ENCODE peak calls at places on chromosomes 5 and 9, in six cellular contexts. One of them, this sample, is unnamed.

GRCh38 chr5:95664204-95664786 is 17.7 kb downstream of the RFESD start:
- DNase-seq in endothelial cell of umbilical vein: peak; percentile 74
- DNase-seq in neural crest cell: peak; percentile 34
- DNase-seq in cardiac fibroblast: peak; percentile 48
- DNase-seq in Panc1: no peak
- DNase-seq in heart right ventricle: no peak
- DNase-seq in this sample: no peak

GRCh38 chr9:72363908-72364678 is 915 bp downstream of the ZFAND5 start:
- DNase-seq in cardiac fibroblast: peak; percentile 66
- DNase-seq in Panc1: no peak
- DNase-seq in heart right ventricle: peak; percentile 80
- DNase-seq in neural crest cell: peak; percentile 38
- DNase-seq in endothelial cell of umbilical vein: peak; percentile 73
- DNase-seq in this sample: peak; percentile 46

GRCh38 chr5:91162534-91163381 is 220.4 kb downstream of the ARRDC3 start:
- DNase-seq in endothelial cell of umbilical vein: peak; percentile 98
- DNase-seq in cardiac fibroblast: peak; percentile 91
- DNase-seq in heart right ventricle: no peak
- DNase-seq in neural crest cell: no peak
- DNase-seq in Panc1: peak; percentile 76
- DNase-seq in this sample: no peak

GRCh38 chr5:55712023-55712859 is at the start of gene SLC38A9:
- DNase-seq in neural crest cell: peak; percentile 86
- DNase-seq in endothelial cell of umbilical vein: peak; percentile 93
- DNase-seq in Panc1: peak; percentile 73
- DNase-seq in cardiac fibroblast: peak; percentile 95
- DNase-seq in heart right ventricle: peak; percentile 95
- DNase-seq in this sample: peak; percentile 98

GRCh38 chr5:14004598-14005394 is 60.3 kb upstream of the DNAH5 start:
- DNase-seq in Panc1: no peak
- DNase-seq in heart right ventricle: no peak
- DNase-seq in neural crest cell: no peak
- DNase-seq in endothelial cell of umbilical vein: no peak
- DNase-seq in cardiac fibroblast: no peak
- DNase-seq in this sample: no peak

GRCh38 chr9:78044189-78044588 is 12.6 kb upstream of the GNAQ start:
- DNase-seq in heart right ventricle: no peak
- DNase-seq in cardiac fibroblast: no peak
- DNase-seq in Panc1: no peak
- DNase-seq in neural crest cell: no peak
- DNase-seq in endothelial cell of umbilical vein: no peak
- DNase-seq in this sample: no peak

GRCh38 chr9:118438805-118439204 is 734.6 kb downstream of the TLR4 start:
- DNase-seq in heart right ventricle: no peak
- DNase-seq in neural crest cell: no peak
- DNase-seq in Panc1: no peak
- DNase-seq in endothelial cell of umbilical vein: no peak
- DNase-seq in cardiac fibroblast: no peak
- DNase-seq in this sample: no peak

GRCh38 chr9:137385061-137385655 is 37.8 kb downstream of the EXD3 start:
- DNase-seq in neural crest cell: no peak
- DNase-seq in endothelial cell of umbilical vein: no peak
- DNase-seq in heart right ventricle: no peak
- DNase-seq in Panc1: no peak
- DNase-seq in cardiac fibroblast: no peak
- DNase-seq in this sample: no peak

GRCh38 chr5:165457854-165458481 is 1952.5 kb downstream of the MAT2B start:
- DNase-seq in Panc1: no peak
- DNase-seq in endothelial cell of umbilical vein: peak; percentile 45
- DNase-seq in heart right ventricle: no peak
- DNase-seq in cardiac fibroblast: peak; percentile 65
- DNase-seq in neural crest cell: no peak
- DNase-seq in this sample: no peak

GRCh38 chr9:95099321-95100070 is 218.0 kb downstream of the FANCC start:
- DNase-seq in cardiac fibroblast: no peak
- DNase-seq in endothelial cell of umbilical vein: no peak
- DNase-seq in neural crest cell: no peak
- DNase-seq in heart right ventricle: no peak
- DNase-seq in Panc1: no peak
- DNase-seq in this sample: no peak

GRCh38 chr5:173774212-173774850 is 113.8 kb upstream of the CPEB4 start:
- DNase-seq in neural crest cell: no peak
- DNase-seq in cardiac fibroblast: no peak
- DNase-seq in endothelial cell of umbilical vein: no peak
- DNase-seq in heart right ventricle: peak; percentile 41
- DNase-seq in Panc1: no peak
- DNase-seq in this sample: no peak

GRCh38 chr5:56676091-56676768 is 139.1 kb upstream of the MAP3K1 start:
- DNase-seq in cardiac fibroblast: no peak
- DNase-seq in Panc1: no peak
- DNase-seq in heart right ventricle: no peak
- DNase-seq in neural crest cell: no peak
- DNase-seq in endothelial cell of umbilical vein: no peak
- DNase-seq in this sample: peak; percentile 38

GRCh38 chr5:56814361-56814962 is 887 bp upstream of the MAP3K1 start:
- DNase-seq in neural crest cell: no peak
- DNase-seq in endothelial cell of umbilical vein: peak; percentile 49
- DNase-seq in heart right ventricle: peak; percentile 33
- DNase-seq in cardiac fibroblast: no peak
- DNase-seq in Panc1: no peak
- DNase-seq in this sample: no peak

GRCh38 chr9:84556556-84556955 is 113.0 kb upstream of the NTRK2 start:
- DNase-seq in neural crest cell: no peak
- DNase-seq in endothelial cell of umbilical vein: no peak
- DNase-seq in heart right ventricle: no peak
- DNase-seq in cardiac fibroblast: no peak
- DNase-seq in Panc1: no peak
- DNase-seq in this sample: no peak

DNA sequence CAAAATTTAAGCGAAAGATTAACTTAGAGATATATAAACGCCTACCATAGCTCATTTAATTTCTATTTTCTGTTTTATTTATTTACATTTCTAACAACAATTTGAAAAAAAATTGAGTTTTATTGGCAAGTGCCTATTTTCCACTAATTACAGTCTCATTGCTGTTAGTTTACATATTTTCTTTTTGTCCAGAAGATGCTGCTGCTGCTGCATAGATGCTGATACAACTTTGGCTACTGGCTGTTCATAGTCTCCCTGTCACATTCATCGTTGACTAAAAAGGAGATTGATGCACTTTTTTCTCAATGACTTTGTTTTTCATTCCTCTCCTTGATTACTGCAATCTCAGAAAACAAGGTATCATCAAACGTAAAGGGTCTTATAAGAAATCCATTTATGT is 235.4 kb downstream of the CDH9 start:
- DNase-seq in Panc1: no peak
- DNase-seq in endothelial cell of umbilical vein: no peak
- DNase-seq in neural crest cell: no peak
- DNase-seq in cardiac fibroblast: no peak
- DNase-seq in heart right ventricle: no peak
- DNase-seq in this sample: no peak
- TF ChIP-seq CTCF in Panc1: no peak
- TF ChIP-seq CTCF in endothelial cell of umbilical vein: no peak
- TF ChIP-seq CTCF in neural crest cell: no peak
- TF ChIP-seq CTCF in cardiac fibroblast: no peak
- TF ChIP-seq CTCF in heart right ventricle: no peak
- TF ChIP-seq CTCF in this sample: no peak

GRCh38 chr9:75140261-75140660 is 51.9 kb downstream of the OSTF1 start:
- DNase-seq in endothelial cell of umbilical vein: no peak
- DNase-seq in neural crest cell: no peak
- DNase-seq in heart right ventricle: no peak
- DNase-seq in cardiac fibroblast: no peak
- DNase-seq in Panc1: no peak
- DNase-seq in this sample: no peak

GRCh38 chr9:75134495-75134894 is 46.2 kb downstream of the OSTF1 start:
- DNase-seq in Panc1: no peak
- DNase-seq in neural crest cell: no peak
- DNase-seq in endothelial cell of umbilical vein: no peak
- DNase-seq in heart right ventricle: no peak
- DNase-seq in cardiac fibroblast: no peak
- DNase-seq in this sample: no peak

GRCh38 chr9:75142208-75142607 is 53.9 kb downstream of the OSTF1 start:
- DNase-seq in Panc1: no peak
- DNase-seq in heart right ventricle: no peak
- DNase-seq in endothelial cell of umbilical vein: peak; percentile 17
- DNase-seq in neural crest cell: no peak
- DNase-seq in cardiac fibroblast: no peak
- DNase-seq in this sample: no peak

GRCh38 chr9:75138260-75139040 is 50.1 kb downstream of the OSTF1 start:
- DNase-seq in endothelial cell of umbilical vein: no peak
- DNase-seq in neural crest cell: no peak
- DNase-seq in Panc1: no peak
- DNase-seq in heart right ventricle: no peak
- DNase-seq in cardiac fibroblast: no peak
- DNase-seq in this sample: no peak

DNA sequence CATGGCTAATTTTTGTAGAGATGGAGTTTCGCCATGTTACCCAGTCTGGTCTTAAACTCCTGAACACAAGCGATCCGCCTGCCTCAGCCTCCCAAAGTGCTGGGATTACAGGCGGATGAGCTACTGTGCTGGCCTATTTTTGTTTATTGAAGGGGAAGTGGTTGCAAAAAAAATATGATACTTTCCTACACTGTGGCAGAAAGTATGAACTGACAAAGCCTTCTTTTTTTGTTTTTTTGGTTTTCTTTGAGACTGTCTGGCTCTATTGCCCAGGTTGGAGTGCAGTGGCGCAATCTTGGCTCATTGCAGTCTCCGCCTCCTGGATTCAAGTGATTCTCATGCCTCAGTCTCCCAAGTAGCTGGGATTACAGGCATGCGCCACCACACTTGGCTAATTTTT is 50.9 kb downstream of the OSTF1 start:
- DNase-seq in heart right ventricle: no peak
- DNase-seq in endothelial cell of umbilical vein: no peak
- DNase-seq in cardiac fibroblast: no peak
- DNase-seq in neural crest cell: no peak
- DNase-seq in Panc1: no peak
- DNase-seq in this sample: no peak
- TF ChIP-seq CTCF in heart right ventricle: no peak
- TF ChIP-seq CTCF in endothelial cell of umbilical vein: no peak
- TF ChIP-seq CTCF in cardiac fibroblast: no peak
- TF ChIP-seq CTCF in neural crest cell: no peak
- TF ChIP-seq CTCF in Panc1: no peak
- TF ChIP-seq CTCF in this sample: no peak

GRCh38 chr9:105445203-105445881 is 2.5 kb upstream of the FSD1L start:
- DNase-seq in heart right ventricle: peak; percentile 21
- DNase-seq in Panc1: no peak
- DNase-seq in endothelial cell of umbilical vein: no peak
- DNase-seq in neural crest cell: no peak
- DNase-seq in cardiac fibroblast: no peak
- DNase-seq in this sample: no peak

GRCh38 chr9:105444130-105444529 is 3.7 kb upstream of the FSD1L start:
- DNase-seq in neural crest cell: no peak
- DNase-seq in Panc1: no peak
- DNase-seq in cardiac fibroblast: no peak
- DNase-seq in endothelial cell of umbilical vein: no peak
- DNase-seq in heart right ventricle: no peak
- DNase-seq in this sample: no peak

GRCh38 chr9:105449081-105449480 is 1.2 kb downstream of the FSD1L start:
- DNase-seq in endothelial cell of umbilical vein: peak; percentile 4
- DNase-seq in neural crest cell: no peak
- DNase-seq in Panc1: no peak
- DNase-seq in heart right ventricle: no peak
- DNase-seq in cardiac fibroblast: no peak
- DNase-seq in this sample: no peak

GRCh38 chr9:105447386-105447813 is 434 bp upstream of the FSD1L start:
- DNase-seq in heart right ventricle: no peak
- DNase-seq in cardiac fibroblast: no peak
- DNase-seq in Panc1: no peak
- DNase-seq in endothelial cell of umbilical vein: no peak
- DNase-seq in neural crest cell: no peak
- DNase-seq in this sample: no peak

DNA sequence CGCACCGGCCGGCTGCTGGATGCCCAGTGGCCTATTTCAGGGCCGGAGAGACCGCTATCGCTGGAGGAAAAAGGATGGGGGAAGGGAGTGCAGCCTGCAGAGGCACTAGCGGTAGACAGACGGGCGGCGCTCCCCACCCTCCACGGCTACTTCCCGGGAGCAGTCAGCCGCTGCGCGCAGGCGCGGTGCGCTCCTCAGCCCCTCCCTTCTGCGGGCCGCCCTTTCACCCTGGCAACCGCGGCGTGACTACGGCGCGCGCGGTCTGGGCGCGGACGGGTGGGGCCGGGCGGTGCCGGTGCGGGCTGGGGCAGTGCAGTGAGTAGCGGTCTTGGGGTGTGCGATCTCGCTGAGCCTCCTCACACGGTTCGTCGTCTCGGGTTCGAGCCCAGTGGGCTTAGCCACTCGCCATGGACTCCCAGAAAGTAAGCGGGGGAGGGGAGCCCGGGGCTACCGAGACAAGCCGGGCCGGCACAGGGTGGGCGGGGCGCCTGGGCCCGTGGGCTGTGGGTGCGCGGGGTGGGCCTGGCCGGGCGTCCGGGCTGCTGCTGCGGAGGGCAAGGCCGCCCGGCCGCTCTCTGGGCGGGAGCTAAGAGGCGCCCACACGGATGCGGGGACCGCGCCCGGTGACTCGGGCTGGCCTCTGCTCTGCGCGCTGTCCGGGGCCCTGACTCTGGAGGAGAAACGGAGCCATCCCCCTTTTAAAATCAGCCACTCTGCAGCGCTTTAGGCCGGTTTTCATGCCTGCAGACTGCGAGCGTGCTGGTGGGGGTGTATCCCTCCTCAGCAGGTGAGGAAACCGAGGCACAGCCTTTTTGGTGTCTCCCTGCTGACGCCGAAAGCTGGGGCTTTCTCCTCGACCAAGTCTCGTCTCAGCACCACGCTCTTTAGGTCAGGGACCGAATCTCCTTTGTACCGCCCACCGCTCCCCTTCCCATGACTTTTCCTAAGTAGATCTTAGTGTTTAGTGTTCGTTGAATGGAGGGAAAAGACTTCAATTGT is at the start of gene FSD1L:
- DNase-seq in Panc1: peak; percentile 27
- DNase-seq in heart right ventricle: peak; percentile 96
- DNase-seq in neural crest cell: peak; percentile 87
- DNase-seq in cardiac fibroblast: peak; percentile 94
- DNase-seq in endothelial cell of umbilical vein: peak; percentile 72
- DNase-seq in this sample: peak; percentile 97
- TF ChIP-seq CTCF in Panc1: no peak
- TF ChIP-seq CTCF in heart right ventricle: peak; percentile 55
- TF ChIP-seq CTCF in neural crest cell: no peak
- TF ChIP-seq CTCF in cardiac fibroblast: peak; percentile 10
- TF ChIP-seq CTCF in endothelial cell of umbilical vein: no peak
- TF ChIP-seq CTCF in this sample: no peak

DNA sequence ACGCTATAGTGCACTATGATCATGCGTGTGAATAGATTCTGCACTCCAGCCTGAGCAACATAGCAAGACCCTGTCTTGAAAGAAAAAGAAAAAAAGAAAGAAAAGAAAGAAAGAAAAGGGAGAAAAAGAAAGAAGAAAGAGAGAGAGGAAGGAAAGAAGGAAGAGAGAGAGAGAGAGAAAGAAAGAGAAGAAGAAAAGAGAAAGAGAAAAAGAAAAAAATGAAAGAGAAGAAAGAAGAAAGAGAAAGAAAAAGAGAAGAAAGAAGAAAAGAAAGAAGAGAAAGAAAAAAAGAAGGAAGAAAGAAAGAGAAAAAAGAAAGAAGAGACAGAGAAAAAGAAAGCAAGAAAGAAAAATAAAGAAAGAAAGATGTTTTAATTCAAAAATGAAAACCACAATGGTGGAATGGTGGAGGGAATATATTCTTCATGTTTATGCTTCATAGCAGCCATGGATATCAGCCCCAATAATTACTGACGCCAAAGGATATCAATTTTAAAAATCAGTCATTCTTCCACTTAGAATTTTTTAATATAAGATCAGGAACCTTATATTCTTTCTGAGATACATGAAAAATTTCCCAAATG is 168.7 kb upstream of the TBCA start:
- DNase-seq in Panc1: no peak
- DNase-seq in heart right ventricle: no peak
- DNase-seq in neural crest cell: no peak
- DNase-seq in endothelial cell of umbilical vein: no peak
- DNase-seq in cardiac fibroblast: no peak
- DNase-seq in this sample: no peak
- TF ChIP-seq CTCF in Panc1: no peak
- TF ChIP-seq CTCF in heart right ventricle: no peak
- TF ChIP-seq CTCF in neural crest cell: no peak
- TF ChIP-seq CTCF in endothelial cell of umbilical vein: no peak
- TF ChIP-seq CTCF in cardiac fibroblast: no peak
- TF ChIP-seq CTCF in this sample: no peak